ENCODE peak calls at places on chromosomes 13 and 19, in six cellular contexts. O, E, K, Q, C and V are unnamed samples.

GRCh38 chr19:51311388-51312257 is at the start of gene IGLON5:
- DNase-seq in K (no peak), E (no peak), O (no peak), C (peak; percentile 40), Q (no peak), V (no peak)

GRCh38 chr19:8638078-8638619 is 7.7 kb downstream of the NFILZ start:
- DNase-seq in O (no peak), C (no peak), E (no peak), Q (no peak), K (peak; percentile 74), V (no peak)

GRCh38 chr19:4014541-4015491 is 7.3 kb downstream of the PIAS4 start:
- DNase-seq in C (no peak), Q (peak; percentile 18), O (peak; percentile 37), E (peak; percentile 32), K (peak; percentile 52), V (peak; percentile 74)

GRCh38 chr13:49789961-49790360 is 2.5 kb downstream of the KPNA3 start:
- DNase-seq in K (no peak), Q (no peak), O (no peak), C (no peak), E (no peak), V (no peak)

GRCh38 chr19:55488986-55489710 is 912 bp downstream of the SSC5D start:
- DNase-seq in K (no peak), C (no peak), Q (no peak), O (no peak), E (no peak), V (no peak)

GRCh38 chr19:492091-492531 is 4.2 kb upstream of the MADCAM1 start:
- DNase-seq in E (no peak), K (no peak), C (no peak), O (no peak), Q (peak; percentile 44), V (peak; percentile 16)

GRCh38 chr19:41871573-41872383 is 5.3 kb upstream of the CD79A start:
- DNase-seq in E (peak; percentile 71), C (no peak), O (no peak), K (peak; percentile 43), Q (peak; percentile 31), V (peak; percentile 46)

GRCh38 chr19:21839966-21840365 is 4.0 kb upstream of the ZNF43 start:
- DNase-seq in K (no peak), E (no peak), C (no peak), O (no peak), Q (no peak), V (no peak)

GRCh38 chr19:5434970-5435641 is 20.1 kb upstream of the ZNRF4 start:
- DNase-seq in Q (no peak), E (no peak), C (no peak), K (no peak), O (no peak), V (no peak)

GRCh38 chr19:42132851-42133528 is 744 bp upstream of the POU2F2 start:
- DNase-seq in Q (peak; percentile 78), E (peak; percentile 84), O (peak; percentile 69), K (peak; percentile 77), C (peak; percentile 70), V (peak; percentile 68)

GRCh38 chr19:6402058-6402457 is 9.1 kb upstream of the GTF2F1 start:
- DNase-seq in Q (no peak), K (no peak), O (no peak), C (no peak), E (no peak), V (no peak)

GRCh38 chr19:30788105-30788765 is 416.1 kb downstream of the ZNF536 start:
- DNase-seq in O (no peak), E (no peak), Q (no peak), K (no peak), C (no peak), V (no peak)

GRCh38 chr19:19566306-19566705 is 28.2 kb downstream of the CILP2 start:
- DNase-seq in C (no peak), K (no peak), Q (no peak), E (no peak), O (no peak), V (no peak)

GRCh38 chr19:3976495-3977241 is 5.8 kb upstream of the DAPK3 start:
- DNase-seq in E (no peak), Q (no peak), O (no peak), C (no peak), K (peak; percentile 62), V (peak; percentile 92)

GRCh38 chr19:49339364-49340068 is 4.3 kb downstream of the CD37 start:
- DNase-seq in E (no peak), Q (no peak), K (peak; percentile 96), O (peak; percentile 86), C (peak; percentile 95), V (peak; percentile 83)

GRCh38 chr19:3434630-3435553 is 45.4 kb downstream of the SMIM24 start:
- DNase-seq in C (peak; percentile 97), Q (peak; percentile 88), K (peak; percentile 91), O (peak; percentile 94), E (peak; percentile 95), V (peak; percentile 99)

GRCh38 chr13:94329277-94329676 is 150.2 kb downstream of the DCT start:
- DNase-seq in E (no peak), C (no peak), K (no peak), O (no peak), Q (no peak), V (no peak)

GRCh38 chr19:46265217-46265828 is 31.5 kb upstream of the HIF3A start:
- DNase-seq in K (peak; percentile 80), Q (peak; percentile 47), E (peak; percentile 73), C (peak; percentile 84), O (peak; percentile 70), V (no peak)

GRCh38 chr19:44685877-44686276 is 13.1 kb upstream of the CEACAM16 start:
- DNase-seq in K (no peak), Q (no peak), E (no peak), C (no peak), O (no peak), V (no peak)

GRCh38 chr19:50909240-50910070 is 1.7 kb downstream of the KLK4 start:
- DNase-seq in C (peak; percentile 87), Q (no peak), E (no peak), O (peak; percentile 90), K (peak; percentile 69), V (peak; percentile 19)

GRCh38 chr19:11160119-11160768 is 4.7 kb upstream of the SPC24 start:
- DNase-seq in O (no peak), K (no peak), E (no peak), Q (no peak), C (no peak), V (no peak)

GRCh38 chr13:32228330-32229041 is 86.7 kb downstream of the ZAR1L start:
- DNase-seq in O (no peak), E (no peak), K (peak; percentile 12), C (no peak), Q (no peak), V (no peak)

GRCh38 chr19:12140545-12141404 is 625 bp upstream of the ZNF20 start:
- DNase-seq in E (peak; percentile 82), Q (peak; percentile 71), K (peak; percentile 92), C (peak; percentile 89), O (peak; percentile 97), V (peak; percentile 93)

GRCh38 chr19:17220207-17220758 is 5.1 kb downstream of the USE1 start:
- DNase-seq in C (no peak), E (no peak), K (peak; percentile 36), Q (no peak), O (peak; percentile 54), V (peak; percentile 69)

GRCh38 chr19:49363265-49364082 is at the start of gene DKKL1:
- DNase-seq in C (peak; percentile 100), E (peak; percentile 62), Q (peak; percentile 46), K (peak; percentile 100), O (peak; percentile 100), V (peak; percentile 99)

GRCh38 chr19:10876459-10877240 is 5.3 kb downstream of the CARM1 start:
- DNase-seq in C (no peak), K (peak; percentile 48), O (no peak), E (no peak), Q (no peak), V (peak; percentile 73)

GRCh38 chr13:109785141-109785891 is 1.1 kb downstream of the IRS2 start:
- DNase-seq in C (peak; percentile 76), O (peak; percentile 54), K (peak; percentile 61), Q (no peak), E (peak; percentile 51), V (peak; percentile 73)

GRCh38 chr13:109786457-109787134 is at the start of gene IRS2:
- DNase-seq in C (peak; percentile 97), Q (peak; percentile 92), K (peak; percentile 96), O (peak; percentile 93), E (peak; percentile 95), V (peak; percentile 96)

GRCh38 chr13:109787135-109787954 is 962 bp upstream of the IRS2 start:
- DNase-seq in O (peak; percentile 45), C (peak; percentile 77), Q (peak; percentile 38), K (peak; percentile 49), E (no peak), V (peak; percentile 31)

GRCh38 chr13:109784590-109785140 is 1.7 kb downstream of the IRS2 start:
- DNase-seq in O (peak; percentile 81), C (peak; percentile 89), Q (peak; percentile 40), K (peak; percentile 73), E (peak; percentile 65), V (peak; percentile 85)

GRCh38 chr13:109785892-109786450 is 412 bp downstream of the IRS2 start:
- DNase-seq in O (no peak), C (no peak), Q (peak; percentile 51), K (peak; percentile 14), E (no peak), V (no peak)
- H3K4me1 ChIP-seq in O (peaks cover 4% of the 10 kb centered on the region), C (no peaks in the 10 kb centered on the region), Q (peaks cover 15% of the 10 kb centered on the region), K (peaks cover 45% of the 10 kb centered on the region), E (peaks cover 24% of the 10 kb centered on the region), V (peaks cover 19% of the 10 kb centered on the region)

DNA sequence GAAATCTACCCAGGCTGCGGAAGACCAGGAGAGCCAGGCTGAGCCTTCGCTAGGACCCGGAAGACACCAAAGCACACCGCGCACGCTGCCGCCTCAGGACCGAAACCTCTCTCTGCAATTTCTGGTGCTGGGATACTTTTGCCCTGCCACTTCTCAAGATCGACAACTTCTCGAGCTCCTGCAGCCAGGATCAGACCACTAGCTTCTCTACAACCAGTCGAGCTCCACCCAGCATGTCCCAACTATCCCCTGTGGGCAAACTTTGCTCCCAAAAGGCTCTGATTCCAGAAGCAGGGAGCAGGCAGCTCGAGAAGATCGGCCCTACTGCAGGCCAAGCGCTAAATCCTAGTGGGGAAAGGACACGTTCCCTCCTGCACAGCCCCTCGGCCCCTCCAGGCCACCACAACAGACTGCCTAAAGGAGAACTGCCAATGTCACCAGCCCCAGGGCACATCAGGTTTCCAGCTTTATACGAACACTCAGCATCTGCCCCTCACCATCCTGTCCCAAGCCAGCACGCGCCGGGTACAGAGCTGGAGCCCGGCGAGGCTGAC is 981 bp downstream of the AKAP8 start:
- DNase-seq in Q (peak; percentile 26), O (peak; percentile 57), E (peak; percentile 43), K (peak; percentile 63), C (peak; percentile 71), V (peak; percentile 71)
- H3K4me1 ChIP-seq in Q (peaks cover 27% of the 10 kb centered on the region), O (no peaks in the 10 kb centered on the region), E (peaks cover 38% of the 10 kb centered on the region), K (peaks cover 47% of the 10 kb centered on the region), C (peaks cover 11% of the 10 kb centered on the region), V (peaks cover 52% of the 10 kb centered on the region)

DNA sequence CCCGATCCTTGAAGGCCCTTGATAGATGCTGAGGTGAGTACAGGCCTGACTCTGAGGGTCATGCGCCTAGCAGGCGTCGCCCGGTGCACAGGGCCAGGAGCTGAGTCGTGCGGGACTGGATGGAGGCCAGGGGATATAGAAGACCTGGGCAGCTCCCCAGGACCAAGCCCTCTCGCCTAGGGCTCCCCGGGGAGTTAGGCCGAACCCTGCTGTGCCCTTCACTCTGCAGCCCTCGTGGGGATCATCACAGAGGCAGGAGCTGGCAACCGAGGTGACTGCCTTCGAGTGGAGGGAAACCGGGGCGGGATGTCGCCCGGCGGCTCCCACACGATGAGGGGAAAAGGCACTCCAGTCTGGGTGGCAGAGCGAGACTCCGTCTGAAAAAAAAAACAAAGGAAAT is 11.7 kb downstream of the CSNK1G2 start:
- DNase-seq in Q (no peak), K (no peak), O (no peak), E (no peak), C (no peak), V (no peak)
- H3K4me1 ChIP-seq in Q (no peaks in the 10 kb centered on the region), K (no peaks in the 10 kb centered on the region), O (no peaks in the 10 kb centered on the region), E (peaks cover 10% of the 10 kb centered on the region), C (no peaks in the 10 kb centered on the region), V (peaks cover 8% of the 10 kb centered on the region)

GRCh38 chr13:21771075-21771474 is 100.2 kb downstream of the FGF9 start:
- DNase-seq in E (no peak), Q (no peak), K (no peak), O (no peak), C (no peak), V (no peak)
- H3K4me1 ChIP-seq in E (no peaks in the 10 kb centered on the region), Q (no peaks in the 10 kb centered on the region), K (no peaks in the 10 kb centered on the region), O (no peaks in the 10 kb centered on the region), C (no peaks in the 10 kb centered on the region), V (no peaks in the 10 kb centered on the region)